ENCODE peak calls at places on chromosome 13, in eight cellular contexts. One of them, this sample, is unnamed.

GRCh38 chr13:20188649-20189553 is 3.8 kb downstream of the GJB2 start:
- DNase-seq in HL-60: peak; percentile 95
- DNase-seq in endothelial cell of umbilical vein: no peak
- DNase-seq in upper lobe of left lung: peak; percentile 57
- DNase-seq in esophagus muscularis mucosa: no peak
- DNase-seq in K562: peak; percentile 15
- DNase-seq in HCT116: no peak
- DNase-seq in stomach: no peak
- DNase-seq in this sample: no peak

GRCh38 chr13:35711909-35712308 is 235.4 kb upstream of the MAB21L1 start:
- DNase-seq in HL-60: no peak
- DNase-seq in endothelial cell of umbilical vein: no peak
- DNase-seq in upper lobe of left lung: no peak
- DNase-seq in esophagus muscularis mucosa: no peak
- DNase-seq in K562: no peak
- DNase-seq in HCT116: no peak
- DNase-seq in stomach: no peak
- DNase-seq in this sample: no peak

GRCh38 chr13:23923031-23923430 is 25.7 kb upstream of the C1QTNF9B start:
- DNase-seq in HL-60: no peak
- DNase-seq in endothelial cell of umbilical vein: no peak
- DNase-seq in upper lobe of left lung: no peak
- DNase-seq in esophagus muscularis mucosa: no peak
- DNase-seq in K562: no peak
- DNase-seq in HCT116: no peak
- DNase-seq in stomach: no peak
- DNase-seq in this sample: no peak

GRCh38 chr13:93727301-93728141 is 500.9 kb downstream of the GPC6 start:
- DNase-seq in HL-60: no peak
- DNase-seq in endothelial cell of umbilical vein: no peak
- DNase-seq in upper lobe of left lung: no peak
- DNase-seq in esophagus muscularis mucosa: no peak
- DNase-seq in K562: no peak
- DNase-seq in HCT116: no peak
- DNase-seq in stomach: no peak
- DNase-seq in this sample: no peak

GRCh38 chr13:114066956-114067355 is 65.5 kb downstream of the RASA3 start:
- DNase-seq in HL-60: no peak
- DNase-seq in endothelial cell of umbilical vein: no peak
- DNase-seq in upper lobe of left lung: no peak
- DNase-seq in esophagus muscularis mucosa: no peak
- DNase-seq in K562: no peak
- DNase-seq in HCT116: no peak
- DNase-seq in stomach: no peak
- DNase-seq in this sample: no peak

GRCh38 chr13:71830736-71831135 is 36.3 kb downstream of the DACH1 start:
- DNase-seq in HL-60: no peak
- DNase-seq in endothelial cell of umbilical vein: no peak
- DNase-seq in upper lobe of left lung: no peak
- DNase-seq in esophagus muscularis mucosa: no peak
- DNase-seq in K562: no peak
- DNase-seq in HCT116: no peak
- DNase-seq in stomach: no peak
- DNase-seq in this sample: no peak

GRCh38 chr13:25375727-25376358 is 4.1 kb downstream of the ATP8A2 start:
- DNase-seq in HL-60: peak; percentile 58
- DNase-seq in endothelial cell of umbilical vein: peak; percentile 51
- DNase-seq in upper lobe of left lung: no peak
- DNase-seq in esophagus muscularis mucosa: no peak
- DNase-seq in K562: peak; percentile 50
- DNase-seq in HCT116: peak; percentile 31
- DNase-seq in stomach: no peak
- DNase-seq in this sample: no peak

GRCh38 chr13:32427852-32428580 is at the start of gene N4BP2L1:
- DNase-seq in HL-60: peak; percentile 55
- DNase-seq in endothelial cell of umbilical vein: peak; percentile 56
- DNase-seq in upper lobe of left lung: peak; percentile 89
- DNase-seq in esophagus muscularis mucosa: peak; percentile 94
- DNase-seq in K562: no peak
- DNase-seq in HCT116: no peak
- DNase-seq in stomach: peak; percentile 71
- DNase-seq in this sample: peak; percentile 83

DNA sequence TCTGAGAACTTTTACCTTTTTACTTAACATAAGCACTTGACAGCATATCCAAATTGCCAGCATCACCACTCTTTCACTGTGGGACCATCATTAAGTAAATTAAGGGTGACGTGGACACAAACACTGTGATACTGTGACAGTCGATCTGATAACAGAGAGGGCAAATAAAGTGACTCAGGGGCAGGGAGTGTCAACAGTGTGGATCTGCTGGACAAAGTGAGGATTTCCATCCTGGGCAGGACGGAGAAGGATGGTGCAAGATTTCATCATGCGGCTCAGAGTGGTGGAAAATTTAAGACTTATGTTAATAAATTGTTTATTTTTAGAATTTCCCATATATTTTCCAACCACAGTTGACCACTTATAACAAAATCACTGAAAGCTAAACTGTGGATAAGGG is 60.0 kb upstream of the WDFY2 start:
- DNase-seq in HL-60: no peak
- DNase-seq in endothelial cell of umbilical vein: no peak
- DNase-seq in upper lobe of left lung: no peak
- DNase-seq in esophagus muscularis mucosa: no peak
- DNase-seq in K562: no peak
- DNase-seq in HCT116: no peak
- DNase-seq in stomach: no peak
- DNase-seq in this sample: no peak
- TF ChIP-seq POLR2AphosphoS5 in HL-60: no peak
- TF ChIP-seq POLR2AphosphoS5 in endothelial cell of umbilical vein: no peak
- TF ChIP-seq POLR2AphosphoS5 in upper lobe of left lung: no peak
- TF ChIP-seq POLR2AphosphoS5 in esophagus muscularis mucosa: no peak
- TF ChIP-seq POLR2AphosphoS5 in K562: no peak
- TF ChIP-seq POLR2AphosphoS5 in HCT116: no peak
- TF ChIP-seq POLR2AphosphoS5 in stomach: no peak
- TF ChIP-seq POLR2AphosphoS5 in this sample: no peak

GRCh38 chr13:98044301-98044700 is 90.8 kb downstream of the IPO5 start:
- DNase-seq in HL-60: peak; percentile 24
- DNase-seq in endothelial cell of umbilical vein: no peak
- DNase-seq in upper lobe of left lung: no peak
- DNase-seq in esophagus muscularis mucosa: no peak
- DNase-seq in K562: no peak
- DNase-seq in HCT116: no peak
- DNase-seq in stomach: no peak
- DNase-seq in this sample: no peak

GRCh38 chr13:98052412-98052811 is 90.5 kb upstream of the FARP1 start:
- DNase-seq in HL-60: no peak
- DNase-seq in endothelial cell of umbilical vein: no peak
- DNase-seq in upper lobe of left lung: no peak
- DNase-seq in esophagus muscularis mucosa: no peak
- DNase-seq in K562: no peak
- DNase-seq in HCT116: no peak
- DNase-seq in stomach: no peak
- DNase-seq in this sample: no peak

GRCh38 chr13:98050041-98050466 is 92.8 kb upstream of the FARP1 start:
- DNase-seq in HL-60: no peak
- DNase-seq in endothelial cell of umbilical vein: no peak
- DNase-seq in upper lobe of left lung: no peak
- DNase-seq in esophagus muscularis mucosa: no peak
- DNase-seq in K562: no peak
- DNase-seq in HCT116: no peak
- DNase-seq in stomach: no peak
- DNase-seq in this sample: no peak

DNA sequence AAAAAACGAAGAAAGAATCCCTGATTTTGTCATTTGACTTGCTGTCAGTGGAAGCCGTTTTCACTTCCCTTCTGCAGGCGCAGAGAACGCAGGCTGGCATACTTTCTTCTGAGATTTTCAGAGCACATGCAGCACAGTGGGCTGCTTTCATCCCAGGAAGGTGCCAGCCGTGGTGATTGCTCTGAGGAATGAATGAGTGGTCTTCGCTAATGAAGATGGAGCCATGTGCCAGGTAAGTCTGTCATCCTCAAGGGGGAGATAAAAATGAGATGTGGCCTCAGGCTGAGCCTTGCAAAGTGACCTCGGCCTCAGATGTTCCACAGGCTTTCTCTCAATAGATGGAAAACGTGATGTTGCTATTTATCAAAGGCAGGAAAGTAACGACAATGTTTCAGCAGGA is 94.6 kb upstream of the FARP1 start:
- DNase-seq in HL-60: no peak
- DNase-seq in endothelial cell of umbilical vein: no peak
- DNase-seq in upper lobe of left lung: no peak
- DNase-seq in esophagus muscularis mucosa: no peak
- DNase-seq in K562: no peak
- DNase-seq in HCT116: no peak
- DNase-seq in stomach: no peak
- DNase-seq in this sample: no peak
- H3K27ac ChIP-seq in HL-60: no peak overlapping the region
- H3K27ac ChIP-seq in endothelial cell of umbilical vein: no peak overlapping the region
- H3K27ac ChIP-seq in upper lobe of left lung: no peak overlapping the region
- H3K27ac ChIP-seq in esophagus muscularis mucosa: no peak overlapping the region
- H3K27ac ChIP-seq in K562: no peak overlapping the region
- H3K27ac ChIP-seq in HCT116: no peak overlapping the region
- H3K27ac ChIP-seq in stomach: no peak overlapping the region
- H3K27ac ChIP-seq in this sample: no peak overlapping the region

GRCh38 chr13:112576191-112576590 is 11.8 kb downstream of the TUBGCP3 start:
- DNase-seq in HL-60: no peak
- DNase-seq in endothelial cell of umbilical vein: no peak
- DNase-seq in upper lobe of left lung: no peak
- DNase-seq in esophagus muscularis mucosa: no peak
- DNase-seq in K562: no peak
- DNase-seq in HCT116: no peak
- DNase-seq in stomach: no peak
- DNase-seq in this sample: no peak

GRCh38 chr13:112575680-112576079 is 12.3 kb downstream of the TUBGCP3 start:
- DNase-seq in HL-60: peak; percentile 29
- DNase-seq in endothelial cell of umbilical vein: peak; percentile 31
- DNase-seq in upper lobe of left lung: no peak
- DNase-seq in esophagus muscularis mucosa: peak; percentile 77
- DNase-seq in K562: no peak
- DNase-seq in HCT116: no peak
- DNase-seq in stomach: no peak
- DNase-seq in this sample: no peak

GRCh38 chr13:112573710-112574109 is 14.2 kb downstream of the TUBGCP3 start:
- DNase-seq in HL-60: no peak
- DNase-seq in endothelial cell of umbilical vein: no peak
- DNase-seq in upper lobe of left lung: peak; percentile 67
- DNase-seq in esophagus muscularis mucosa: peak; percentile 45
- DNase-seq in K562: no peak
- DNase-seq in HCT116: no peak
- DNase-seq in stomach: no peak
- DNase-seq in this sample: no peak

GRCh38 chr13:112575295-112575622 is 12.7 kb downstream of the TUBGCP3 start:
- DNase-seq in HL-60: no peak
- DNase-seq in endothelial cell of umbilical vein: no peak
- DNase-seq in upper lobe of left lung: no peak
- DNase-seq in esophagus muscularis mucosa: no peak
- DNase-seq in K562: no peak
- DNase-seq in HCT116: no peak
- DNase-seq in stomach: no peak
- DNase-seq in this sample: no peak

GRCh38 chr13:112574476-112575294 is 13.3 kb downstream of the TUBGCP3 start:
- DNase-seq in HL-60: peak; percentile 37
- DNase-seq in endothelial cell of umbilical vein: peak; percentile 80
- DNase-seq in upper lobe of left lung: no peak
- DNase-seq in esophagus muscularis mucosa: peak; percentile 84
- DNase-seq in K562: no peak
- DNase-seq in HCT116: no peak
- DNase-seq in stomach: no peak
- DNase-seq in this sample: no peak
- H3K4me3 ChIP-seq in HL-60: no peak overlapping the region
- H3K4me3 ChIP-seq in endothelial cell of umbilical vein: peak overlapping the region; percentile 50
- H3K4me3 ChIP-seq in upper lobe of left lung: no peak overlapping the region
- H3K4me3 ChIP-seq in esophagus muscularis mucosa: no peak overlapping the region
- H3K4me3 ChIP-seq in K562: no peak overlapping the region
- H3K4me3 ChIP-seq in HCT116: no peak overlapping the region
- H3K4me3 ChIP-seq in stomach: no peak overlapping the region
- H3K4me3 ChIP-seq in this sample: no peak overlapping the region

GRCh38 chr13:87698268-87698667 is 27.1 kb downstream of the SLITRK5 start:
- DNase-seq in HL-60: no peak
- DNase-seq in endothelial cell of umbilical vein: no peak
- DNase-seq in upper lobe of left lung: no peak
- DNase-seq in esophagus muscularis mucosa: no peak
- DNase-seq in K562: no peak
- DNase-seq in HCT116: no peak
- DNase-seq in stomach: no peak
- DNase-seq in this sample: no peak
- TF ChIP-seq POLR2AphosphoS5 in HL-60: no peak
- TF ChIP-seq POLR2AphosphoS5 in endothelial cell of umbilical vein: no peak
- TF ChIP-seq POLR2AphosphoS5 in upper lobe of left lung: no peak
- TF ChIP-seq POLR2AphosphoS5 in esophagus muscularis mucosa: no peak
- TF ChIP-seq POLR2AphosphoS5 in K562: no peak
- TF ChIP-seq POLR2AphosphoS5 in HCT116: no peak
- TF ChIP-seq POLR2AphosphoS5 in stomach: no peak
- TF ChIP-seq POLR2AphosphoS5 in this sample: no peak

DNA sequence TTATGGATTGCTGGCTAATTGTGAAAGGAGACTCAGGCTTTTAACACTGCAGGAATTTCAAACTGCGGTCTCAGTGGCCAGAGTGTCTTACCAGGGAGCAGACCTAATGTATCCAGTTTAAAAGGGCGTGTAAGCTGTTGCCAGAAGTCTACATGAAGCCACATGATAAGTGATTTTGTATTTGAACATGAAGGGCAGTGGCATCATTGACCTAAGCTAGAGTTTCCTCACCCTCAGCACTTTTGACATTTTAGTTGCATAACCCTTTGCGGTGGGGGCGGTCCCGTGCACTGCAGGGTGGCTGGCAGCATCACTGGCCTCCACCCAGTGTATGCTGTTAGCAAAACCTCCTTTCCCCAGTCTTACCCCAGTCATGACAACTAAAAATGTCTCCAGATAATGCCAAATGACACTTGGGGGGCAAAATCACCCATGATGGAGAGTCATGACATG is 23.7 kb upstream of the GPR18 start:
- DNase-seq in HL-60: peak; percentile 98
- DNase-seq in endothelial cell of umbilical vein: no peak
- DNase-seq in upper lobe of left lung: peak; percentile 78
- DNase-seq in esophagus muscularis mucosa: no peak
- DNase-seq in K562: no peak
- DNase-seq in HCT116: no peak
- DNase-seq in stomach: peak; percentile 51
- DNase-seq in this sample: no peak
- H3K27ac ChIP-seq in HL-60: peak overlapping the region; percentile 94
- H3K27ac ChIP-seq in endothelial cell of umbilical vein: no peak overlapping the region
- H3K27ac ChIP-seq in upper lobe of left lung: peak overlapping the region; percentile 82
- H3K27ac ChIP-seq in esophagus muscularis mucosa: peak overlapping the region; percentile 57
- H3K27ac ChIP-seq in K562: no peak overlapping the region
- H3K27ac ChIP-seq in HCT116: no peak overlapping the region
- H3K27ac ChIP-seq in stomach: peak overlapping the region; percentile 65
- H3K27ac ChIP-seq in this sample: peak overlapping the region; percentile 80

This sample was measured in breast epithelium.